ENCODE peak calls at places on chromosomes 1 and 21, in seven cellular contexts. R is Peyer's patch, P is kidney glomerular epithelial cell, T is right cardiac atrium, Y is kidney tubule cell, F is dermis microvascular lymphatic vessel endothelial cell, E is fibroblast of gingiva. J is an unnamed sample.

GRCh38 chr1:89607888-89608626 is 24.9 kb upstream of the LRRC8C start:
- DNase-seq in R (peak), P (no peak), T (no peak), Y (no peak), F (peak), E (no peak), J (no peak)

GRCh38 chr1:46622341-46622740 is 5.7 kb upstream of the MOB3C start:
- DNase-seq in R (no peak), P (no peak), T (peak), Y (peak), F (peak), E (peak), J (no peak)

GRCh38 chr1:112954059-112954458 is 1.9 kb downstream of the SLC16A1 start:
- DNase-seq in R (no peak), P (no peak), T (no peak), Y (no peak), F (peak), E (no peak), J (no peak)

GRCh38 chr1:191320062-191320461 is 838.2 kb upstream of the RGS18 start:
- DNase-seq in R (no peak), P (no peak), T (no peak), Y (peak), F (no peak), E (no peak), J (no peak)

GRCh38 chr1:71918630-71919029 is 363.7 kb downstream of the NEGR1 start:
- DNase-seq in R (no peak), P (no peak), T (no peak), Y (no peak), F (no peak), E (no peak), J (no peak)

GRCh38 chr1:116915182-116915611 is 5.5 kb downstream of the PTGFRN start:
- DNase-seq in R (no peak), P (no peak), T (no peak), Y (peak), F (no peak), E (no peak), J (peak)

GRCh38 chr21:29523646-29524045 is 224.9 kb downstream of the BACH1 start:
- DNase-seq in R (no peak), P (no peak), T (no peak), Y (no peak), F (no peak), E (peak), J (peak)

GRCh38 chr1:234866007-234866866 is 256.3 kb upstream of the IRF2BP2 start:
- DNase-seq in R (no peak), P (no peak), T (peak), Y (peak), F (peak), E (peak), J (no peak)

GRCh38 chr1:228101994-228102790 is 933 bp downstream of the C1orf35 start:
- DNase-seq in R (peak), P (no peak), T (peak), Y (peak), F (peak), E (no peak), J (peak)

GRCh38 chr1:147622731-147623130 is 47.6 kb downstream of the ACP6 start:
- DNase-seq in R (no peak), P (peak), T (no peak), Y (peak), F (no peak), E (no peak), J (no peak)

GRCh38 chr1:9363061-9363471 is 70.4 kb downstream of the SPSB1 start:
- DNase-seq in R (peak), P (no peak), T (peak), Y (peak), F (no peak), E (no peak), J (no peak)

GRCh38 chr21:35697321-35697808 is 363.0 kb downstream of the SETD4 start:
- DNase-seq in R (peak), P (peak), T (peak), Y (peak), F (no peak), E (no peak), J (peak)

GRCh38 chr1:163013826-163014600 is 55.1 kb upstream of the RGS4 start:
- DNase-seq in R (no peak), P (no peak), T (no peak), Y (no peak), F (no peak), E (no peak), J (no peak)

GRCh38 chr21:38241029-38241740 is 15.6 kb upstream of the KCNJ15 start:
- DNase-seq in R (no peak), P (no peak), T (peak), Y (peak), F (peak), E (peak), J (no peak)

GRCh38 chr1:96715482-96715881 is 6.1 kb upstream of the PTBP2 start:
- DNase-seq in R (no peak), P (no peak), T (no peak), Y (no peak), F (no peak), E (no peak), J (no peak)

GRCh38 chr1:41626146-41626545 is 141.7 kb upstream of the EDN2 start:
- DNase-seq in R (no peak), P (peak), T (no peak), Y (peak), F (peak), E (no peak), J (peak)